ENCODE peak calls at places on chromosomes 13 and 19, in four cellular contexts. O, J, W and R are unnamed samples.
A peak's percentile ranks its signal among the peaks of the same experiment; 100 is the strongest.

GRCh38 chr19:33214621-33215020 is 11.0 kb downstream of the SLC7A10 start:
- DNase-seq in O (peak; percentile 41), W (no peak), J (peak; percentile 38), R (peak; percentile 65)

GRCh38 chr13:47798906-47799305 is 202.2 kb downstream of the SUCLA2 start:
- DNase-seq in W (no peak), J (no peak), O (peak; percentile 8), R (no peak)

GRCh38 chr13:108270442-108270841 is 924 bp downstream of the TNFSF13B start:
- DNase-seq in W (no peak), J (no peak), O (no peak), R (no peak)

GRCh38 chr19:49635530-49636229 is 4.3 kb downstream of the RRAS start:
- DNase-seq in J (no peak), W (no peak), O (no peak), R (no peak)

GRCh38 chr13:39575641-39576238 is 27.3 kb downstream of the LHFPL6 start:
- DNase-seq in W (peak; percentile 15), O (no peak), J (no peak), R (no peak)

GRCh38 chr13:113474179-113474578 is 16.3 kb downstream of the DCUN1D2 start:
- DNase-seq in O (no peak), W (no peak), J (no peak), R (no peak)

GRCh38 chr13:99264053-99264452 is 5.9 kb upstream of the GPR18 start:
- DNase-seq in W (no peak), J (no peak), O (no peak), R (no peak)

GRCh38 chr13:88919970-88920628 is 1248.9 kb downstream of the SLITRK5 start:
- DNase-seq in W (peak; percentile 12), O (no peak), J (no peak), R (no peak)

GRCh38 chr13:70736622-70737317 is 628.5 kb upstream of the KLHL1 start:
- DNase-seq in J (no peak), W (no peak), O (no peak), R (no peak)

GRCh38 chr13:78786399-78786879 is 127.5 kb upstream of the OBI1 start:
- DNase-seq in J (no peak), W (no peak), O (no peak), R (no peak)

GRCh38 chr19:54115071-54116063 is at the start of the genes PRPF31 and TFPT:
- DNase-seq in W (peak; percentile 95), J (peak; percentile 99), O (peak; percentile 96), R (peak; percentile 97)

GRCh38 chr13:79869326-79869725 is 388.4 kb downstream of the NDFIP2 start:
- DNase-seq in O (peak; percentile 54), J (no peak), W (no peak), R (no peak)

GRCh38 chr19:41531438-41532311 is 44.3 kb upstream of the CEACAM21 start:
- DNase-seq in J (peak; percentile 75), O (no peak), W (no peak), R (no peak)

GRCh38 chr13:71874490-71874889 is 7.5 kb upstream of the DACH1 start:
- DNase-seq in J (no peak), W (no peak), O (no peak), R (no peak)

GRCh38 chr13:79547821-79548220 is 66.9 kb downstream of the NDFIP2 start:
- DNase-seq in W (no peak), J (no peak), O (no peak), R (no peak)

GRCh38 chr13:106100261-106100919 is 435.1 kb downstream of the EFNB2 start:
- DNase-seq in W (no peak), J (no peak), O (no peak), R (peak; percentile 77)

GRCh38 chr19:5778402-5778801 is 6.1 kb downstream of the PRR22 start:
- DNase-seq in J (no peak), W (no peak), O (no peak), R (no peak)

GRCh38 chr19:31676271-31677004 is 327.2 kb upstream of the TSHZ3 start:
- DNase-seq in O (no peak), W (no peak), J (peak; percentile 33), R (peak; percentile 42)

GRCh38 chr19:45075215-45076028 is 856 bp downstream of the ZNF296 start:
- DNase-seq in O (peak; percentile 39), J (peak; percentile 92), W (peak; percentile 80), R (peak; percentile 81)

GRCh38 chr13:45870232-45870631 is 18.7 kb upstream of the SIAH3 start:
- DNase-seq in O (no peak), J (no peak), W (no peak), R (no peak)

GRCh38 chr19:37333457-37333856 is 37.4 kb upstream of the ZNF527 start:
- DNase-seq in J (no peak), O (no peak), W (no peak), R (no peak)

GRCh38 chr13:106599875-106600797 is 32.2 kb upstream of the ARGLU1 start:
- DNase-seq in O (no peak), J (no peak), W (no peak), R (no peak)

GRCh38 chr19:55443045-55443823 is at the start of gene SHISA7:
- DNase-seq in W (no peak), J (peak; percentile 28), O (no peak), R (no peak)

GRCh38 chr19:44615529-44616247 is 2.3 kb downstream of the IGSF23 start:
- DNase-seq in W (no peak), J (no peak), O (peak; percentile 86), R (no peak)

GRCh38 chr13:21243843-21244184 is 67.4 kb downstream of the MRPL57 start:
- DNase-seq in J (no peak), W (no peak), O (no peak), R (no peak)

GRCh38 chr13:36883829-36884228 is 36.2 kb downstream of the SMAD9 start:
- DNase-seq in W (no peak), J (no peak), O (no peak), R (no peak)

GRCh38 chr19:1445185-1445931 is 4.6 kb upstream of the APC2 start:
- DNase-seq in O (peak; percentile 37), W (no peak), J (peak; percentile 89), R (peak; percentile 82)

DNA sequence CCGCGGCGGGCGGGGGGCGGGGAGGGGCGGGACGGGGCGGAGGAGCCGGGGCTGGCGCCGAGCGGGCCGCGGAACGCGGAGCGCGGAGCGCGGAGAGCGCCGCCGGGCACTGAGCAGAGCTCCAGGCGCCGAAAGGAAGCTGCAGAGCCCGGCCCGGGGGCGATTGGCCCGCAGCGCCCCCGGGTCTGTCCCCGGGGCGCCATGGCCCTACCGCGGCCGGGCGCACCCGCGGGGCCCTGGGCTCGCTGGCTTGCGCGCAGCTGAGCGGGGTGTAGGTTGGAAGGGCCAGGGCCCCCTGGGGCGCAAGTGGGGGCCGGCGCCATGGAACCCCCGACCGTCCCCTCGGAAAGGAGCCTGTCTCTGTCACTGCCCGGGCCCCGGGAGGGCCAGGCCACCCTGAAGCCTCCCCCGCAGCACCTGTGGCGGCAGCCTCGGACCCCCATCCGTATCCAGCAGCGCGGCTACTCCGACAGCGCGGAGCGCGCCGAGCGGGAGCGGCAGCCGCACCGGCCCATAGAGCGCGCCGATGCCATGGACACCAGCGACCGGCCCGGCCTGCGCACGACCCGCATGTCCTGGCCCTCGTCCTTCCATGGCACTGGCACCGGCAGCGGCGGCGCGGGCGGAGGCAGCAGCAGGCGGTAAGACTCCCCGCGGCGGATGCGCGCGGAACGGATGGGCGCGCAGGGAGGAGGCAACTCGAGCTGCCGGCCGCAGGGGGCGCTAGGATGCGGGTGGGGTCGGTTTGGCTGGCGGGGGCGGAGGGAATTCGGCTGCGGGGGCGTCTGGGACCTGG is at the start of gene PDE4A:
- DNase-seq in O (no peak), W (no peak), J (peak; percentile 78), R (peak; percentile 64)
- TF ChIP-seq ETV6 in O (no peak), W (no peak), J (no peak), R (no peak)

GRCh38 chr19:4112367-4112766 is 11.6 kb downstream of the MAP2K2 start:
- DNase-seq in W (no peak), J (no peak), O (no peak), R (no peak)

GRCh38 chr19:4115818-4116385 is 8.0 kb downstream of the MAP2K2 start:
- DNase-seq in J (no peak), W (no peak), O (no peak), R (no peak)

GRCh38 chr19:4113398-4114088 is 10.4 kb downstream of the MAP2K2 start:
- DNase-seq in J (no peak), O (no peak), W (no peak), R (no peak)

GRCh38 chr19:4114181-4114580 is 9.7 kb downstream of the MAP2K2 start:
- DNase-seq in O (no peak), W (no peak), J (no peak), R (no peak)

DNA sequence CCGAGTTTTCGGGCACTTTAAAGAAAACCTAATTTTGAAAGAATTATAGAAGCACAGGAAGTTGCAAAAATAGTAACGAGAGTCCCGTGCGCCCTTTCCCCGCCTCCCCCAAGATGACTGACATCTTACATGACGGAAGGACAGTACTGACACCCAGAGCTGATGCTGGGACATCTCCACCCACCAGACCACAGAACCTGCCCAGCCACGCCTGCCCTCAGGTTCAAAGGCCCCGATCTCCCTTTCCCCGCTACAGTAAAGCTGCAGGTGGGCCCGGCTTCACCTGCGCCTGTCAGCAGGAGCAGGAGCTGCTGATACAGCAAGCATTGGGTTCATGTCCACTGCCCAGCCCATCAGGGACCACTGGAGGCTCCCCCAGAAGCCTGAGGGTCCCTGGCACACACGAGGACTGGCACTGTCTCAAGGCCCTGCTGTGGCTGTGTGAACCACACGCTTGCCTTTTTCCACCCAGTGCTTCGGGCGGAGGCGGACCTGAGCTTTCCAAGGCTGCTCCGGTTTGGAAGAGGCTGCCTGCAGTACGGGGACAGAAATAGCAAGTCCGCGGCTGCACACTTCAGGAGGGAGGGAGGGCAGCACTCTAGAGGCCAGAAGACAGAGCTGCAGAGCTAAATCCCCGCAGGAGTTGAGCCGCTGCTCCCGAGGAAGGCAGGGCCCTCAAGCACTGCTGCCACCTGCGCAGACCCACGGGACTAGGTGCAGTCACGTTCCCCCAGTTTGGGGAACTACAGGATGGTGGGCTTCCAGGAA is 8.7 kb downstream of the MAP2K2 start:
- DNase-seq in O (no peak), W (peak; percentile 67), J (no peak), R (no peak)
- TF ChIP-seq ETV6 in O (no peak), W (no peak), J (no peak), R (no peak)

DNA sequence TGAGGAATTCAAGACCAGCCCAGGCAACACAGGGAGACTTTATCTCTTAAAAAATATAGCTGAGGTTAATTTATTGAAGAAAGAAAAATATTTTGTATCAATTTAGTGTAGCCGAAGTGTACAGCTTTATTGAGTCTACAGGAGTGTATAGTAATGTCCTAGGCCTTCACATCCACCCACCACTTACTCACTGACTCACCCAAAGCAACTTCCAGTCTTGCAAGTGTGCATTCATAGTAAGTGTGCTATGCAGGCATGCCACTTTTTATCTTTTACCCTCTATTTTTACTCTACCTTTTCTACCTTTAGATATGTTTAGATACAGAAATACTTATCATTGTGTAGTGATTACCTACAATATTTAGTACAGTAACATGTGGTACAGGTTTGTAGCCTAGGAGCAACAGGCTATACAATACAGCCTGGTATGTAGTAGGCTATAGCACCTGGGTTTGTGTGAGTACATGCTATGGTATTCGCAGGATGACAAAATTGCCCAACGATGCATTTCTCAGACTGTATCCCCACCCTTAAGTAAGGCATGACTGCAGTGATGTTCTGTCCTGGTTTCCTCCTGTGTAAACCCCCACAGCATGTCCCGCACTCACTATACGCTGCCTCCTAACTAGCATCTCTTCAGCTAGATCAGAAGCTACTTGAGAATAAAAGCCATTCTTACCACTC is 15.3 kb upstream of the ATP12A start:
- DNase-seq in J (no peak), O (no peak), W (no peak), R (no peak)
- TF ChIP-seq ETV6 in J (no peak), O (no peak), W (no peak), R (no peak)

GRCh38 chr19:50889638-50890037 is 16.4 kb downstream of the KLK2 start:
- DNase-seq in W (no peak), J (no peak), O (no peak), R (no peak)
- TF ChIP-seq ETV6 in W (no peak), J (no peak), O (no peak), R (no peak)